ENCODE peak calls at places on chromosomes 2 and 18, in six cellular contexts. Q is retinal pigment epithelial cell; Y is CD8-positive, alpha-beta T cell; M is fibroblast of pulmonary artery; L is IMR-90; F is fibroblast of mammary gland. E is an unnamed sample.

GRCh38 chr2:79758042-79758441 is 245.2 kb downstream of the CTNNA2 start:
- DNase-seq in Q (no peak), Y (no peak), M (no peak), L (no peak), F (no peak), E (no peak)

GRCh38 chr2:32938934-32939333 is 7.8 kb upstream of the LTBP1 start:
- DNase-seq in Q (no peak), Y (no peak), M (no peak), L (no peak), F (no peak), E (no peak)

GRCh38 chr2:1850031-1850430 is 105.7 kb upstream of the PXDN start:
- DNase-seq in Q (no peak), Y (no peak), M (no peak), L (no peak), F (no peak), E (no peak)

GRCh38 chr2:41727152-41727551 is 320.7 kb upstream of the PKDCC start:
- DNase-seq in Q (no peak), Y (no peak), M (no peak), L (no peak), F (no peak), E (no peak)

GRCh38 chr2:40962026-40962425 is 510.1 kb upstream of the SLC8A1 start:
- DNase-seq in Q (no peak), Y (no peak), M (peak), L (no peak), F (no peak), E (no peak)

GRCh38 chr2:196322963-196323810 is 151.8 kb upstream of the STK17B start:
- DNase-seq in Q (no peak), Y (no peak), M (peak), L (peak), F (peak), E (peak)

GRCh38 chr18:74682998-74683311 is 85.3 kb downstream of the ZNF407 start:
- DNase-seq in Q (peak), Y (no peak), M (no peak), L (peak), F (peak), E (peak)

GRCh38 chr2:237097911-237098702 is 12.4 kb downstream of the COPS8 start:
- DNase-seq in Q (peak), Y (no peak), M (peak), L (peak), F (peak), E (peak)

GRCh38 chr2:44314354-44314753 is 39.1 kb downstream of the SLC3A1 start:
- DNase-seq in Q (no peak), Y (no peak), M (no peak), L (no peak), F (no peak), E (no peak)

GRCh38 chr2:11778923-11779757 is 32.7 kb downstream of the LPIN1 start:
- DNase-seq in Q (no peak), Y (peak), M (peak), L (peak), F (peak), E (peak)

GRCh38 chr2:29323301-29323700 is 208.1 kb downstream of the CLIP4 start:
- DNase-seq in Q (no peak), Y (no peak), M (no peak), L (no peak), F (no peak), E (no peak)

GRCh38 chr18:51498085-51498855 is 300.8 kb upstream of the MEX3C start:
- DNase-seq in Q (no peak), Y (no peak), M (no peak), L (no peak), F (no peak), E (no peak)

GRCh38 chr2:237427807-237428506 is 14.0 kb upstream of the COL6A3 start:
- DNase-seq in Q (no peak), Y (peak), M (no peak), L (no peak), F (no peak), E (no peak)

GRCh38 chr2:233486778-233487552 is 79.6 kb downstream of the USP40 start:
- DNase-seq in Q (peak), Y (no peak), M (peak), L (peak), F (peak), E (peak)

GRCh38 chr2:46118656-46119338 is 178.4 kb upstream of the EPAS1 start:
- DNase-seq in Q (no peak), Y (no peak), M (peak), L (no peak), F (no peak), E (peak)

GRCh38 chr18:50928551-50928950 is 39.3 kb upstream of the ELAC1 start:
- DNase-seq in Q (no peak), Y (no peak), M (no peak), L (peak), F (peak), E (no peak)

GRCh38 chr2:217849154-217849553 is 153.6 kb downstream of the TNS1 start:
- DNase-seq in Q (no peak), Y (no peak), M (no peak), L (no peak), F (no peak), E (no peak)

GRCh38 chr2:183011741-183012140 is 26.5 kb downstream of the NCKAP1 start:
- DNase-seq in Q (no peak), Y (no peak), M (no peak), L (no peak), F (no peak), E (no peak)

GRCh38 chr2:46632349-46632748 is 153.0 kb downstream of the TMEM247 start:
- DNase-seq in Q (no peak), Y (no peak), M (peak), L (peak), F (peak), E (peak)

GRCh38 chr2:58057890-58058590 is 11.4 kb downstream of the VRK2 start:
- DNase-seq in Q (no peak), Y (no peak), M (no peak), L (no peak), F (no peak), E (no peak)

GRCh38 chr18:44819944-44820510 is 139.3 kb downstream of the SETBP1 start:
- DNase-seq in Q (no peak), Y (no peak), M (no peak), L (no peak), F (no peak), E (no peak)

GRCh38 chr2:38535745-38536506 is 66.8 kb downstream of the HNRNPLL start:
- DNase-seq in Q (no peak), Y (peak), M (peak), L (peak), F (peak), E (peak)

GRCh38 chr2:224145751-224146355 is 106.8 kb upstream of the SERPINE2 start:
- DNase-seq in Q (no peak), Y (no peak), M (peak), L (peak), F (peak), E (peak)

GRCh38 chr18:55018602-55019001 is 59.3 kb upstream of the CCDC68 start:
- DNase-seq in Q (peak), Y (no peak), M (peak), L (peak), F (peak), E (peak)

GRCh38 chr18:57430983-57431382 is 4.2 kb upstream of the ONECUT2 start:
- DNase-seq in Q (no peak), Y (no peak), M (no peak), L (no peak), F (no peak), E (no peak)

GRCh38 chr2:145875011-145875410 is 1355.1 kb upstream of the ZEB2 start:
- DNase-seq in Q (no peak), Y (no peak), M (no peak), L (no peak), F (no peak), E (no peak)

GRCh38 chr2:218781691-218782528 is at the start of gene CYP27A1:
- DNase-seq in Q (no peak), Y (no peak), M (peak), L (no peak), F (peak), E (peak)

GRCh38 chr2:23379220-23379695 is 5.7 kb upstream of the KLHL29 start:
- DNase-seq in Q (no peak), Y (no peak), M (no peak), L (no peak), F (no peak), E (no peak)

GRCh38 chr2:126988482-126988881 is 89.8 kb downstream of the TEX51 start:
- DNase-seq in Q (no peak), Y (no peak), M (no peak), L (no peak), F (no peak), E (no peak)

GRCh38 chr2:85395912-85396475 is 14.2 kb downstream of the CAPG start:
- DNase-seq in Q (no peak), Y (no peak), M (no peak), L (no peak), F (no peak), E (no peak)

GRCh38 chr2:85397925-85398331 is 12.2 kb downstream of the CAPG start:
- DNase-seq in Q (no peak), Y (no peak), M (no peak), L (no peak), F (no peak), E (no peak)

GRCh38 chr2:85394976-85395375 is 15.2 kb downstream of the CAPG start:
- DNase-seq in Q (no peak), Y (no peak), M (no peak), L (no peak), F (no peak), E (no peak)

GRCh38 chr2:85398426-85399182 is 11.6 kb downstream of the CAPG start:
- DNase-seq in Q (no peak), Y (no peak), M (no peak), L (no peak), F (no peak), E (no peak)

DNA sequence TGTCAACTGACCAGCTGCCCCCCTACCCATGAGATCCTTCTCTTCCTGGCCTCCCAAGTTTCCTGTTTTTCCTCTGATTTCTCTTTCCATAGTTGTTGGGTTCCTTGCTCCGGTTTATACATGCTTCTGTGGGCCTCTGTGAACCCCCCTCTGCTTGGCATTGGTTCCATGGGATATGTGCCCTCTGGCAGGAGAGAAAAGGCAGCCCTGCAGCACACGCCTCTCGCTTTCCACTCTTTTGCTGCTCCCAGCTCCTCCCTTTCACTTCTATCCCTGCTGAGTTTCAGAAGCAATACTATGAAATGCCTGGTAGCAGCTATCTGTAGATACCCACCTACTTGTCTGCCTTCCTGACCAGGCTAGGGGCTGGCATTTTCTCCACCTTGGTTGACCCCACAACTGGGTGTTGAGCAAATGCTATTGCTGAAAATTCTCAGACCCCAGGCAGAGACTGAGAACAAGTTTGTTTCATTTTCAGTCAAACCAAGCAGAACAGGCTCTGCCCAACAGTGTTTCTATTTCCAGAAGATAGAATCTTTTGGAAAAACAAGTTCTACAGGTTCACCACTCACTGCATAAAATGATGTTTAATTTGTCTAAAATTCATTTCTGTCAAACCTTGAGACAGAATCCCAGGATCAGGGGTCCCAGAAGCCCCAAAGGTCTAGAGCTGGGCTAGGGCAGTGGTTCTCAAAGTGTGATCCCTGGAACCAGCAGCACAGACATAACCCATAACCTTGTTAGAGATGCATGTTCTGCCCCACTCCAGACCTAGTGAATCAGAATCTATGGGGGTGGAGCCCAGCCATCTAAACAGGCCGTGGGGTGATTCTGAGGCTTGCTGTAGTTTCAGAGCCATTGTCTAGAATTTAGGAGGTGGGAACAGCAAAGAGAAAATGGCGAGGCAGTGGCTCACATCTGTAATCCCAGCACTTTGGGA is 13.4 kb downstream of the CAPG start:
- DNase-seq in Q (no peak), Y (no peak), M (no peak), L (no peak), F (no peak), E (no peak)
- H3K4me3 ChIP-seq in Q (no peak), Y (no peak), M (no peak), L (no peak), F (no peak), E (no peak)

GRCh38 chr2:231482806-231483391 is 18.6 kb upstream of the NCL start:
- DNase-seq in Q (no peak), Y (peak), M (peak), L (peak), F (peak), E (peak)
- TF ChIP-seq CTCF in Q (peak), Y (peak), M (peak), L (peak), F (peak), E (peak)

DNA sequence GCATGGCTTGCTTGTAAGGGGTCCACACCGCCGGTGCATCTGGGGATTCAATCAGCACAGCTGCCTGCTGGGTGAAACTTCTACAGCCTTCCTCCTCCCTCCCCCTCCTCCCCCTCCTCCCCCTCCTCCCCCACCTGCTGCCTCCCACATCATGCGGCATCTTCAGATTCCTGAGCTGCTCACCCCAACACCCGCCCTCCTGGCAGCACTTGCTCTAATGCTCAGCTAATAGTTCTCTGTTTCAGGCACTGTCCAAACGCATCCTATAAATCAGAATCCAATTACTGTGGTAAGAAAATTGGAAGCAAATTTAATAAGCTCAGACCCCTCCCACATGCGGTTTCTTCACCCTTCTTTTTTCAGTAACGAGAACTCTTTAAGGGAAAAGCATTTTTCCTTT is 150.6 kb downstream of the GALNT14 start:
- DNase-seq in Q (no peak), Y (no peak), M (no peak), L (no peak), F (no peak), E (no peak)
- H3K4me3 ChIP-seq in Q (no peak), Y (no peak), M (no peak), L (no peak), F (no peak), E (no peak)

DNA sequence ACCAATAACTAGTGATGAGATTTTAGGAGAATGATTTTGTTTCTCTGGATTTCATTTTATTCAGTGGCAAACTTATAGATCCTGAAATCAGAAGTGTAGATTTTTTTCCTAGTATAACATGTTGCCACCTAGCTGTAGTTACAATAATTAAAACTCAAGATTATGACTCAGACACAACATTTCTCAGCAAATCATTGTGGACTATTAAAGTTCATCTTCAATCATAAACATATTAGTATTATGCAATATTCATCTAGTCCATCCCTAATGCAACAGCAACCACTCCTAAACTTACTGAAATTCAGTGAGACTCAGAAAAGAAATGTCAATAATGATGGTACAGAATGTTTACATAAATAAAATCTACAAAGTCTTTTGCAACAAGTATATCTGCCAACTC is 51.3 kb downstream of the USP34 start:
- DNase-seq in Q (no peak), Y (no peak), M (no peak), L (no peak), F (no peak), E (peak)
- TF ChIP-seq CTCF in Q (no peak), Y (no peak), M (no peak), L (no peak), F (peak), E (peak)

GRCh38 chr2:152198499-152198898 is 22.9 kb upstream of the STAM2 start:
- DNase-seq in Q (no peak), Y (no peak), M (no peak), L (no peak), F (no peak), E (no peak)

GRCh38 chr2:152200101-152200500 is 24.5 kb upstream of the STAM2 start:
- DNase-seq in Q (no peak), Y (no peak), M (no peak), L (peak), F (no peak), E (no peak)

GRCh38 chr2:152201466-152201830 is 25.9 kb upstream of the STAM2 start:
- DNase-seq in Q (no peak), Y (no peak), M (no peak), L (no peak), F (no peak), E (no peak)

DNA sequence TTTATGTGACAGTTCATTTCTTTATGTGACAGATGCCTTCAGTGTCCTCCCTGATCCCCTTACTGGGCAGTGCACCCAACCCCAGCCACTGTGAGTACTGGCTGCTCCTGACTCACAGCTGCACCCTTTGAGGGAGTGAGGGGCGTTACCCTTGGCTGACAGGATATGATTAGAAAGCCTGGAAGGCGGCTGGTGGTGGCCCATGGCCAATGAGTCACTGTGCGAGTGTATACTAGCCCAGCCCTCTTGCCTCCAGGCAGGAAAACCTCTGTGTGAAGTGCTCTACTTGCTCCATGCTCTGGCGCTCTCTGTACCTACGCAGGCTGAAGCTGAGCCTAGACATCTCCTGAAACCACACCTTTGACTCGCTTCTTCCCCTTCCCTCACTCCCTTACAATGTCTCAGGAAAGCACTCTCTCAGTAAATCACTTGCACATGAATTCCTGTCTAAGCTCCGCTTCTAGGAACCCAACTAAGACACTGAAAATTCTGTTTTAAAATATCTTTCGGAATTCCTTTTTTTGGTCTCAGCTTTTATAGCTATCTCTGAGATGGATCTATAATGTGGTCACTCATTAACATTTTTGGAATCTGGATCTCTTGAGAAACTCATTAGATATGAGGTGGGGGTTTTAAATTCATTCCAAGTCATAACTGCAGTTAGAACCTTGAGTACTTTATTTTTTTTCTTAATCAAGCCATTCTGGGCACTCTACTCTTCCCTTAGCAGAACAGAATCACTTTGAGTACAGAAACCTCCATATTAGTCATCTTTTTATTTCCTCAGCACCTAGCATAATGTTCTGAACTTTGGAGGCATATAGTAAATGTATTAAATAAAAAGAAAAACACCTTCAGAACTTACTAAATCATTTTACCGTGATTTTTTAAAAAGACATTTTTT is 25.3 kb upstream of the STAM2 start:
- DNase-seq in Q (peak), Y (no peak), M (peak), L (peak), F (peak), E (peak)
- H3K4me3 ChIP-seq in Q (peak), Y (no peak), M (peak), L (no peak), F (peak), E (peak)

DNA sequence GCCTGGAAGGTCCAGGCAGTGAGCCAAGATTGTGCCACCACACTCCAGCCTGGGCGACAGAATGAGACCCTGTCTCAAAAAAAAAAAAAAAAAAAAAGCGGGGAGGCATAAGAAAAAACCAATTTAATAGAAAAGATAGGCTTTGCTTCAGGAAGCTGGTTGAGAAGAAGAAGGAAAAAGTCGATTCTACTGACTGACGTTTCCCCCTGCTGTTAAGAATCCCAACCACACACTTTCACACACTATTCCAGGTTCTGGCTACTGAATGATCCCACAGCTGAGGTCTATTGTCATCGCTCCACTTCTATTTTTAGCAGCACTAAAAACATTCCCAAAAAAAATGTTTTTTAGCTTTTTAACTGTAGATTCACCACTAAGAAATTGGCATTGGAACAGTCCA is 6.7 kb upstream of the CHCHD5 start:
- DNase-seq in Q (no peak), Y (no peak), M (peak), L (peak), F (peak), E (peak)
- TF ChIP-seq CTCF in Q (no peak), Y (no peak), M (peak), L (peak), F (peak), E (peak)

GRCh38 chr2:63856302-63856600 is 14.6 kb downstream of the UGP2 start:
- DNase-seq in Q (no peak), Y (no peak), M (no peak), L (no peak), F (no peak), E (peak)
- H3K4me3 ChIP-seq in Q (no peak), Y (no peak), M (no peak), L (no peak), F (no peak), E (no peak)